ENCODE peak calls at places on chromosomes 6 and 20, in ten cellular contexts. N is effector memory CD8-positive, alpha-beta T cell; E is RWPE1; F is H7; P is endodermal cell; U is NCI-H1694 treated with DMSO at 0.1 percent for 48 hours; M is left cardiac atrium; C is NCI-H510A; A is Ammon's horn; L is CD8-positive, alpha-beta memory T cell. T is an unnamed sample.

GRCh38 chr6:43695078-43695966 is 7.7 kb upstream of the MRPS18A start:
- DNase-seq in P (peak), M (no peak), C (peak), N (no peak), U (peak), F (no peak), A (no peak), E (no peak), L (no peak), T (no peak)

GRCh38 chr6:9398794-9399373 is 963.5 kb upstream of the SLC35B3 start:
- DNase-seq in L (no peak), E (no peak), A (peak), U (no peak), C (no peak), P (peak), N (no peak), F (peak), M (peak), T (no peak)

GRCh38 chr6:63565058-63565726 is 7.1 kb upstream of the LOC128125822 start:
- DNase-seq in P (no peak), L (no peak), U (no peak), E (peak), M (no peak), F (no peak), C (no peak), A (no peak), N (no peak), T (peak)

GRCh38 chr6:70375166-70375565 is 38.1 kb upstream of the FAM135A start:
- DNase-seq in N (no peak), L (no peak), P (no peak), U (no peak), C (no peak), E (peak), A (no peak), F (no peak), M (no peak), T (no peak)

GRCh38 chr6:11065436-11066202 is 21.5 kb upstream of the ELOVL2 start:
- DNase-seq in U (no peak), E (no peak), N (no peak), C (no peak), L (no peak), P (no peak), F (peak), M (no peak), A (no peak), T (no peak)

GRCh38 chr20:4324611-4325238 is 309.4 kb upstream of the RNF24 start:
- DNase-seq in E (no peak), N (no peak), U (no peak), F (no peak), M (no peak), A (no peak), C (no peak), P (no peak), L (no peak), T (no peak)

GRCh38 chr20:44651507-44652373 is at the start of gene ADA:
- DNase-seq in N (peak), E (peak), A (peak), C (peak), P (peak), U (no peak), F (peak), L (peak), M (peak), T (peak)

GRCh38 chr20:41344938-41345728 is 4.5 kb downstream of the LPIN3 start:
- DNase-seq in M (no peak), U (no peak), P (no peak), F (no peak), E (no peak), N (no peak), L (no peak), A (no peak), C (no peak), T (no peak)

GRCh38 chr20:61112515-61112914 is 139.5 kb upstream of the CDH4 start:
- DNase-seq in P (no peak), E (no peak), L (no peak), F (no peak), A (no peak), N (no peak), C (no peak), U (no peak), M (no peak), T (no peak)

GRCh38 chr6:25036461-25036860 is 100.7 kb upstream of the RIPOR2 start:
- DNase-seq in M (no peak), P (no peak), L (no peak), E (no peak), A (no peak), U (no peak), N (no peak), C (no peak), F (no peak), T (no peak)

GRCh38 chr6:34576286-34576955 is 20.3 kb upstream of the SPDEF start:
- DNase-seq in F (no peak), N (no peak), L (no peak), A (no peak), E (no peak), P (no peak), M (no peak), C (no peak), U (no peak), T (peak)

GRCh38 chr6:111565316-111566221 is 40.1 kb downstream of the TRAF3IP2 start:
- DNase-seq in P (peak), N (no peak), F (peak), M (no peak), U (peak), E (no peak), C (no peak), A (no peak), L (no peak), T (no peak)